ENCODE peak calls at places on chromosomes 5 and 9, in four cellular contexts. V, A, R and M are unnamed samples.

GRCh38 chr5:155050384-155051019 is 36.9 kb downstream of the KIF4B start:
- DNase-seq in R (no peak), A (no peak), V (no peak), M (no peak)

GRCh38 chr5:68285075-68285827 is 69.7 kb downstream of the PIK3R1 start:
- DNase-seq in A (no peak), V (no peak), R (peak), M (no peak)

GRCh38 chr9:74753650-74754049 is 134.1 kb downstream of the TRPM6 start:
- DNase-seq in R (no peak), V (no peak), A (no peak), M (no peak)

GRCh38 chr9:124855944-124856773 is 2.9 kb downstream of the WDR38 start:
- DNase-seq in A (peak), R (peak), V (no peak), M (peak)

GRCh38 chr5:57456531-57457135 is 26.0 kb downstream of the ACTBL2 start:
- DNase-seq in A (no peak), V (no peak), R (no peak), M (peak)

GRCh38 chr5:34610576-34610975 is 45.6 kb upstream of the RAI14 start:
- DNase-seq in A (no peak), R (no peak), V (no peak), M (no peak)

GRCh38 chr9:117929873-117930272 is 225.7 kb downstream of the TLR4 start:
- DNase-seq in R (no peak), V (no peak), A (no peak), M (no peak)

GRCh38 chr5:140049713-140050112 is 6.6 kb upstream of the NRG2 start:
- DNase-seq in V (no peak), R (no peak), A (no peak), M (no peak)

GRCh38 chr5:149563461-149563860 is 12.2 kb upstream of the CSNK1A1 start:
- DNase-seq in A (no peak), V (no peak), R (no peak), M (no peak)

GRCh38 chr9:136674786-136675349 is 12.2 kb downstream of the EGFL7 start:
- DNase-seq in A (no peak), R (peak), V (peak), M (no peak)

GRCh38 chr9:86046930-86047341 is 52.4 kb downstream of the GOLM1 start:
- DNase-seq in V (no peak), R (no peak), A (no peak), M (peak)

GRCh38 chr9:137804908-137805356 is 72.7 kb upstream of the CACNA1B start:
- DNase-seq in V (no peak), R (no peak), A (no peak), M (no peak)

GRCh38 chr9:97751510-97751909 is 54.4 kb upstream of the XPA start:
- DNase-seq in V (no peak), R (peak), A (no peak), M (no peak)

GRCh38 chr9:126474786-126475485 is 138.8 kb upstream of the LMX1B start:
- DNase-seq in A (peak), R (no peak), V (no peak), M (no peak)

GRCh38 chr5:22560115-22560514 is 293.0 kb downstream of the CDH12 start:
- DNase-seq in A (no peak), V (no peak), R (no peak), M (no peak)

GRCh38 chr9:96449522-96449843 is 486 bp upstream of the HABP4 start:
- DNase-seq in R (no peak), A (no peak), V (no peak), M (no peak)

GRCh38 chr9:69044226-69045219 is 9.0 kb downstream of the FXN start:
- DNase-seq in V (no peak), R (no peak), A (no peak), M (peak)

GRCh38 chr5:55993013-55993412 is 1.8 kb downstream of the IL6ST start:
- DNase-seq in A (no peak), V (no peak), R (no peak), M (no peak)

GRCh38 chr9:69895659-69896058 is 75.0 kb downstream of the CFAP95 start:
- DNase-seq in V (no peak), R (no peak), A (no peak), M (no peak)

GRCh38 chr5:848671-849111 is 2.1 kb downstream of the ZDHHC11 start:
- DNase-seq in A (no peak), V (no peak), R (no peak), M (no peak)

GRCh38 chr5:44329716-44330115 is 59.5 kb downstream of the FGF10 start:
- DNase-seq in A (no peak), R (no peak), V (no peak), M (no peak)

GRCh38 chr9:3288686-3289085 is 237.1 kb downstream of the RFX3 start:
- DNase-seq in A (no peak), R (no peak), V (no peak), M (no peak)

GRCh38 chr5:140018920-140019644 is 24.0 kb downstream of the NRG2 start:
- DNase-seq in A (no peak), V (no peak), R (no peak), M (no peak)

GRCh38 chr5:62937661-62938558 is 359.3 kb downstream of the LRRC70 start:
- DNase-seq in A (no peak), V (no peak), R (peak), M (no peak)

GRCh38 chr5:109566361-109566760 is 123.4 kb upstream of the MAN2A1 start:
- DNase-seq in A (no peak), R (no peak), V (no peak), M (no peak)

GRCh38 chr5:77843570-77844407 is 67.7 kb upstream of the TBCA start:
- DNase-seq in V (no peak), A (no peak), R (no peak), M (no peak)

GRCh38 chr5:44002381-44002901 is 386.8 kb downstream of the FGF10 start:
- DNase-seq in A (peak), V (no peak), R (peak), M (no peak)

GRCh38 chr9:18245911-18246310 is 228.0 kb upstream of the ADAMTSL1 start:
- DNase-seq in V (no peak), A (no peak), R (no peak), M (peak)

GRCh38 chr9:69149321-69149807 is 24.7 kb upstream of the TJP2 start:
- DNase-seq in V (no peak), R (no peak), A (no peak), M (no peak)

GRCh38 chr5:89930591-89931383 is 478.8 kb downstream of the CETN3 start:
- DNase-seq in V (no peak), R (peak), A (peak), M (no peak)

GRCh38 chr9:138022121-138022741 is 144.6 kb downstream of the CACNA1B start:
- DNase-seq in A (peak), R (no peak), V (peak), M (peak)

GRCh38 chr5:36575367-36575781 is 31.0 kb upstream of the SLC1A3 start:
- DNase-seq in V (no peak), A (no peak), R (no peak), M (no peak)

GRCh38 chr9:88460583-88461332 is 72.5 kb downstream of the SPIN1 start:
- DNase-seq in V (no peak), R (no peak), A (no peak), M (no peak)

GRCh38 chr9:77092536-77092935 is 73.1 kb downstream of the FOXB2 start:
- DNase-seq in R (no peak), A (no peak), V (no peak), M (no peak)

GRCh38 chr5:53890490-53890889 is 330.1 kb downstream of the NDUFS4 start:
- DNase-seq in A (no peak), R (no peak), V (no peak), M (no peak)
- TF ChIP-seq ELF1 in A (no peak), R (no peak), V (no peak), M (no peak)

GRCh38 chr5:73692981-73693380 is 67.0 kb downstream of the ARHGEF28 start:
- DNase-seq in A (no peak), V (no peak), R (no peak), M (no peak)
- TF ChIP-seq ELF1 in A (no peak), V (no peak), R (no peak), M (no peak)

GRCh38 chr5:168165977-168166376 is 125.5 kb upstream of the WWC1 start:
- DNase-seq in V (no peak), R (no peak), A (no peak), M (no peak)

GRCh38 chr5:168162464-168162863 is 129.0 kb upstream of the WWC1 start:
- DNase-seq in V (no peak), R (no peak), A (no peak), M (peak)

GRCh38 chr5:168167338-168167737 is 124.1 kb upstream of the WWC1 start:
- DNase-seq in R (no peak), V (no peak), A (no peak), M (no peak)

GRCh38 chr5:168165221-168165965 is 126.1 kb upstream of the WWC1 start:
- DNase-seq in R (no peak), V (no peak), A (no peak), M (no peak)

GRCh38 chr5:168163966-168164365 is 127.5 kb upstream of the WWC1 start:
- DNase-seq in A (no peak), V (no peak), R (no peak), M (no peak)
- TF ChIP-seq ELF1 in A (no peak), V (no peak), R (no peak), M (no peak)

GRCh38 chr9:135103931-135104639 is 16.6 kb downstream of the OLFM1 start:
- DNase-seq in A (no peak), V (no peak), R (no peak), M (no peak)

GRCh38 chr9:135104761-135105160 is 17.3 kb downstream of the OLFM1 start:
- DNase-seq in R (no peak), A (no peak), V (no peak), M (no peak)

GRCh38 chr9:135106551-135107270 is 19.2 kb downstream of the OLFM1 start:
- DNase-seq in R (no peak), A (no peak), V (no peak), M (no peak)

GRCh38 chr9:135105938-135106491 is 18.5 kb downstream of the OLFM1 start:
- DNase-seq in R (no peak), V (no peak), A (no peak), M (no peak)

GRCh38 chr9:135105211-135105745 is 17.8 kb downstream of the OLFM1 start:
- DNase-seq in A (no peak), V (no peak), R (no peak), M (no peak)
- TF ChIP-seq ELF1 in A (no peak), V (no peak), R (no peak), M (no peak)